ENCODE peak calls at places on chromosomes 2 and 18, in five cellular contexts. I is activated CD8-positive, alpha-beta T cell treated with anti-CD3 and anti-CD28 coated beads for 36 hours; T is GM20000; A is heart left ventricle; U is lower lobe of right lung. P is an unnamed sample.

GRCh38 chr2:18311413-18311812 is 249.0 kb downstream of the RDH14 start:
- DNase-seq in T (no peak), A (no peak), I (no peak), U (no peak), P (no peak)

GRCh38 chr2:230134496-230135073 is 65.9 kb upstream of the SLC16A14 start:
- DNase-seq in I (no peak), A (no peak), U (no peak), T (no peak), P (no peak)

GRCh38 chr2:186755066-186755465 is 61.2 kb downstream of the FAM171B start:
- DNase-seq in A (no peak), T (no peak), I (no peak), U (no peak), P (no peak)

GRCh38 chr2:190999058-190999457 is 14.9 kb downstream of the STAT1 start:
- DNase-seq in T (no peak), A (no peak), U (no peak), I (no peak), P (no peak)

GRCh38 chr2:98861601-98862000 is 74.4 kb downstream of the CRACDL start:
- DNase-seq in T (no peak), U (no peak), I (no peak), A (no peak), P (no peak)

GRCh38 chr2:45567974-45568789 is 42.9 kb downstream of the SRBD1 start:
- DNase-seq in A (no peak), U (no peak), T (peak), I (no peak), P (peak)

GRCh38 chr18:48342125-48342524 is 67.1 kb downstream of the ZBTB7C start:
- DNase-seq in U (no peak), I (no peak), T (no peak), A (no peak), P (no peak)

GRCh38 chr2:42961385-42961800 is 169.0 kb upstream of the HAAO start:
- DNase-seq in I (no peak), T (no peak), U (no peak), A (peak), P (no peak)

GRCh38 chr18:61838521-61838920 is 54.3 kb downstream of the RNF152 start:
- DNase-seq in A (no peak), T (no peak), U (no peak), I (no peak), P (no peak)

DNA sequence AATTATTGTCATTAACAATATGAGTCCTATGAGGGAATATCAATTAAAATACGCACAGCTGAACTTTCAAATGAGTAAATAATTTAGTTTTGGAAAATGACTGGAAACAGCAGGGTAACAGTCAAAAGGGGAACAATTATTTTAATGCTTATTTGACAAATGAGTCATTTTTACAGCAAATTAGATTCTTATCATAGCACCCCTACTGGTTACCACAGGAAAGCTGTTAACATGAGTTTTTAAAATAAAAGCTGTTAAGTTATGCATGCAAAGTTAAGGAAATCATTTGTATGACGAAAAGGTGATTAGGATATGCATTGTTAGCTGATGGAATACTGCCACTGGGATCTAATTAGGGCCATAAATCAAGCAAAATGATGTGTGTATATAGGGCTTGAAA is 435.1 kb upstream of the MEIS1 start:
- DNase-seq in A (no peak), U (no peak), I (no peak), T (no peak), P (no peak)
- TF ChIP-seq CTCF in A (no peak), U (no peak), I (no peak), T (no peak), P (no peak)

DNA sequence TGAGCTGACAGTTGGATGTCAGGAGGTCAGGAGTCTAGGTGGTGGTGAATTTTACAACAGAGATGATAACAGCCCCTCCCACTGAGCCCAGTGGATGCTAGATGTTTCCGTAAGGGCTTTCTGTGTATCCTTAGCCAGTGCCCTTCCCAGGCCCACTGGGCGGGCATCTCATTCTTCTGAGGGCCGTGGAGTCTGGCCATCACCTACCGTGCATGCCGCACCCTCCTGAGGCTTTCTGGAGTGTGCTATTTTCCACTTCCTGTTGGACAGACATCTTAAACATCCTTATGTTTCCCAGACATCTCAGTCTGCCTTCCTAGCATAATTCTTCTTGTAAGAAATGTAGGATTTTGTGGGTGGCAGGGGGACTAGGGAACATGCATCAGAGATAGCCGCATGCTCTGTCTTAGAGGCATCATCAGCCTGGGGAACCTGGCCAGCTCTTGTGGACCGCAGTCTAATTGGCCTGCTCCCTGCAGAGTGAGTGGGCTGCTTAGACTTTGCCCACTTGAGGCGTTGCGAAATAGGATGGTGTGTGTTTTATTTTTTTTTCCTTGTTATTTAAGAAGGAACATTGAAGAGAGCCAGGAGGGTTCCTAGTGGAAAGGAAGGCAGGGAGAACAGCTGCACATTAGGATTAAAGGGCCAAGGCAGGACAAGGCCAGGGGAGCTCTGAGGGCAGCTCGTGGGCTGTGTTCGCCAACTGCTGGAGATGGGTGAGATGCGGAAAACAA is 135.8 kb downstream of the SH3RF3 start:
- DNase-seq in U (no peak), A (peak), T (no peak), I (no peak), P (no peak)
- TF ChIP-seq CTCF in U (no peak), A (no peak), T (no peak), I (no peak), P (no peak)

GRCh38 chr2:238851751-238852150 is 3.9 kb downstream of the TWIST2 start:
- DNase-seq in U (no peak), T (no peak), I (no peak), A (no peak), P (no peak)

GRCh38 chr2:238851026-238851425 is 3.1 kb downstream of the TWIST2 start:
- DNase-seq in A (no peak), T (no peak), I (no peak), U (no peak), P (no peak)

GRCh38 chr2:238853218-238853617 is 5.3 kb downstream of the TWIST2 start:
- DNase-seq in A (no peak), I (no peak), T (no peak), U (no peak), P (no peak)

GRCh38 chr2:238853724-238854123 is 5.8 kb downstream of the TWIST2 start:
- DNase-seq in U (no peak), A (no peak), I (no peak), T (no peak), P (no peak)

DNA sequence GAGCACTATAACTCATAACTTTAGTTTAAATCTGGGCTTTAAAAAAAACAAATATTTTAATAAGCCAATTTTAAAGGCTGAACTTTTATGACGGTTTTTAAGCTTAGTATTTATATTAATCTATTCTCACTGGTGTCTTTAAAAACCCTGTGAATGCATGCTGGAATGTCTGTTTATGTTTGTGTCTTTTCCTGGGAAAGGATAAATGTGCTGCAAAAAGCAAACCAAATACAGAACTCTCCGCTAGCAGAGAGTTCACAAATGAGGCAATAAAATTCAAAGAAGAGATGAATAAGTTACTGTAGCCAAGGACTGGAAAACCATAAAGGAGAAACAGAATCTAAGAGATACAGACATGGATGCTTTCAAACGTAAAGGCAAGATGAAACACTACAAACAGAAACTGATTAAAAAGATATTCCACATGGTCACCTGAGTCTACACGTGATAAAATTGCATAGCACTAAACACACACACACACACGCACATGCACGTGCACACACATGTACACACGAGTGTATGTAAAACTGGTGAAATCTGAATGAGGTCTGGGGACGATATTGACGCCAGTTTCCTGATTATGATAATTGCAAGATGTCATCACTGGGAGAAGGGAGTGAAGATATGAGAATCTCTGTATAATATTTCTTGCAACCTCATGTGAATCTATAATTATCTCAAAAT is 4.4 kb downstream of the TWIST2 start:
- DNase-seq in A (no peak), T (no peak), I (no peak), U (no peak), P (no peak)
- TF ChIP-seq CTCF in A (no peak), T (no peak), I (no peak), U (no peak), P (no peak)

DNA sequence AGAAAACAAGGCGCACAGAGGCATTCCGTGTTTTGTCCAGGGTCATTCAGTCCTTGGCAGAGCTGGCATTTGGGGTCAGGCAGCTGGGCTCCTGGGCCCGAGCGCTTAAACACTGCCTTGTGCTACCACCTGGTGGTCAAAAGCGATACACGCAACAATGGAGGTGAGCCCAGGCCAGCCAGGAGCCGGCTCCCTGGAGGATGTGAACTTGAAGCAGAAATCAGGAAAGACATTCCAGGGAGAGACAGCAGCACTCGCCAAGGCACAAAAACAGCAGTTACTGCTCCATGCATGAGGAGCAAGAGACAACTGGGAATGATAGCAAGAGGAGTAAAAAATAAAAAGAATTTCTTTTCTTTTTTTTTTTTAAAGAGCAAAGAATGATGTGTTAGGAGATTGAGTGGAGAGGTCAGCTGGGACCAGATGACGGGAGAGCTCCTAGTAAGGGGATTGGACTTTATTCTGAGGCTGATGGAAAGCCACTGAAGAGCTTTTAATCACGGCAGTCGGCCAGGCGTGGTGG is 20.7 kb downstream of the SCYGR8 start:
- DNase-seq in A (peak), I (peak), T (peak), U (peak), P (peak)
- TF ChIP-seq CTCF in A (peak), I (peak), T (peak), U (peak), P (peak)

P was measured in GM13976.